ENCODE peak calls at places on chromosomes 13 and 19, in six cellular contexts. J is HEK293T; A is heart left ventricle; P is uterus; F is foreskin fibroblast; K is activated naive CD8-positive, alpha-beta T cell treated with anti-CD3 and anti-CD28 coated beads for 36 hours. D is an unnamed sample.

GRCh38 chr19:56217039-56217949 is 15.2 kb downstream of the ZSCAN5C start:
- DNase-seq in J (no peak), A (peak), P (no peak), F (peak), K (peak), D (peak)

GRCh38 chr19:16200038-16200775 is 2.5 kb downstream of the AP1M1 start:
- DNase-seq in J (peak), A (no peak), P (no peak), F (peak), K (no peak), D (peak)

GRCh38 chr13:23610187-23610576 is 40.0 kb downstream of the TNFRSF19 start:
- DNase-seq in J (no peak), A (no peak), P (no peak), F (no peak), K (no peak), D (no peak)

GRCh38 chr13:26485786-26486185 is 71.7 kb upstream of the WASF3 start:
- DNase-seq in J (no peak), A (no peak), P (peak), F (no peak), K (no peak), D (no peak)

GRCh38 chr19:41957838-41958366 is 1.2 kb downstream of the RABAC1 start:
- DNase-seq in J (peak), A (peak), P (peak), F (peak), K (peak), D (peak)

GRCh38 chr19:38386968-38387549 is 775 bp downstream of the GGN start:
- DNase-seq in J (no peak), A (no peak), P (no peak), F (no peak), K (no peak), D (no peak)

GRCh38 chr19:38831142-38831605 is 420 bp downstream of the ECH1 start:
- DNase-seq in J (peak), A (peak), P (peak), F (peak), K (peak), D (peak)

GRCh38 chr19:50387176-50387867 is 3.2 kb downstream of the POLD1 start:
- DNase-seq in J (no peak), A (no peak), P (no peak), F (peak), K (no peak), D (no peak)

GRCh38 chr19:38745316-38745715 is 1.0 kb upstream of the CAPN12 start:
- DNase-seq in J (no peak), A (no peak), P (no peak), F (no peak), K (no peak), D (no peak)

GRCh38 chr13:42990991-42991891 is 800 bp downstream of the EPSTI1 start:
- DNase-seq in J (no peak), A (no peak), P (no peak), F (no peak), K (no peak), D (no peak)

GRCh38 chr13:61391426-61391825 is 24.2 kb downstream of the PCDH20 start:
- DNase-seq in J (no peak), A (no peak), P (no peak), F (no peak), K (no peak), D (no peak)

GRCh38 chr19:45496349-45496953 is 396 bp downstream of the RTN2 start:
- DNase-seq in J (peak), A (peak), P (peak), F (no peak), K (peak), D (no peak)

GRCh38 chr19:18340990-18341868 is 831 bp downstream of the PGPEP1 start:
- DNase-seq in J (no peak), A (peak), P (peak), F (peak), K (peak), D (peak)

GRCh38 chr19:14337510-14337909 is 43.7 kb upstream of the ADGRE5 start:
- DNase-seq in J (peak), A (no peak), P (no peak), F (no peak), K (peak), D (no peak)

GRCh38 chr13:50589139-50589538 is 254.4 kb downstream of the DLEU7 start:
- DNase-seq in J (no peak), A (no peak), P (no peak), F (peak), K (no peak), D (peak)

GRCh38 chr13:31234729-31235128 is 35.0 kb downstream of the B3GLCT start:
- DNase-seq in J (peak), A (no peak), P (no peak), F (no peak), K (no peak), D (peak)